ENCODE peak calls at places on chromosomes 2 and 18, in five cellular contexts. I is heart right ventricle, O is GM12865, H is foreskin keratinocyte, C is endothelial cell of umbilical vein. S is an unnamed sample.

GRCh38 chr18:38368246-38368645 is 802.6 kb upstream of the CELF4 start:
- DNase-seq in H (peak), O (no peak), I (no peak), C (no peak), S (no peak)

GRCh38 chr18:47120428-47120827 is 29.9 kb downstream of the HDHD2 start:
- DNase-seq in O (peak), C (no peak), I (no peak), H (no peak), S (no peak)

GRCh38 chr18:54416459-54416858 is 58.8 kb downstream of the C18orf54 start:
- DNase-seq in I (no peak), O (no peak), H (peak), C (no peak), S (no peak)

GRCh38 chr18:27184115-27185024 is 738 bp downstream of the CHST9 start:
- DNase-seq in H (no peak), O (no peak), C (no peak), I (no peak), S (no peak)

GRCh38 chr2:501130-501529 is 176.1 kb downstream of the TMEM18 start:
- DNase-seq in C (no peak), H (no peak), O (no peak), I (no peak), S (peak)

GRCh38 chr2:27537287-27537686 is 40.6 kb downstream of the GCKR start:
- DNase-seq in O (no peak), H (no peak), I (no peak), C (peak), S (no peak)

GRCh38 chr2:59322005-59322404 is 1080.9 kb upstream of the FANCL start:
- DNase-seq in I (no peak), O (peak), C (no peak), H (peak), S (no peak)

GRCh38 chr2:241062342-241063092 is 39.6 kb downstream of the MTERF4 start:
- DNase-seq in O (no peak), I (no peak), H (peak), C (no peak), S (no peak)

GRCh38 chr2:19462228-19462627 is 103.8 kb upstream of the OSR1 start:
- DNase-seq in H (no peak), I (no peak), O (no peak), C (no peak), S (no peak)

GRCh38 chr2:68157002-68157401 is 686 bp upstream of the PNO1 start:
- DNase-seq in H (no peak), O (no peak), C (no peak), I (no peak), S (no peak)

GRCh38 chr2:3806730-3807129 is 103.4 kb downstream of the DCDC2C start:
- DNase-seq in O (no peak), C (no peak), I (no peak), H (no peak), S (no peak)

GRCh38 chr2:152507941-152508340 is 173.0 kb downstream of the FMNL2 start:
- DNase-seq in I (no peak), H (no peak), O (no peak), C (no peak), S (no peak)

GRCh38 chr2:219881851-219882250 is 254.4 kb downstream of the SLC4A3 start:
- DNase-seq in H (no peak), C (no peak), O (no peak), I (no peak), S (no peak)

GRCh38 chr2:46818141-46818552 is 97.5 kb downstream of the MCFD2 start:
- DNase-seq in H (no peak), I (peak), O (no peak), C (no peak), S (no peak)

GRCh38 chr2:31660812-31661335 is 80.1 kb upstream of the SRD5A2 start:
- DNase-seq in O (no peak), H (peak), C (no peak), I (no peak), S (peak)

GRCh38 chr18:36095936-36096519 is 28.7 kb upstream of the RPRD1A start:
- DNase-seq in H (peak), C (peak), O (peak), I (no peak), S (peak)

GRCh38 chr2:29855924-29856639 is 65.3 kb downstream of the ALK start:
- DNase-seq in O (no peak), I (no peak), C (no peak), H (no peak), S (no peak)

GRCh38 chr2:164873096-164873670 is 31.6 kb upstream of the COBLL1 start:
- DNase-seq in O (no peak), C (no peak), H (no peak), I (no peak), S (peak)

GRCh38 chr2:76921006-76921405 is 601.2 kb downstream of the LRRTM4 start:
- DNase-seq in C (no peak), I (no peak), H (no peak), O (no peak), S (no peak)

GRCh38 chr18:49766646-49767045 is 46.7 kb downstream of the ACAA2 start:
- DNase-seq in H (no peak), I (no peak), O (no peak), C (no peak), S (no peak)

GRCh38 chr2:127415593-127416485 is 2.4 kb upstream of the PROC start:
- DNase-seq in C (peak), H (peak), I (peak), O (peak), S (peak)

GRCh38 chr2:65382776-65383357 is 49.5 kb downstream of the SPRED2 start:
- DNase-seq in I (peak), O (peak), C (no peak), H (peak), S (peak)

GRCh38 chr2:241545113-241545512 is 13.4 kb upstream of the BOK start:
- DNase-seq in I (no peak), H (no peak), O (no peak), C (peak), S (no peak)

GRCh38 chr2:112814278-112814677 is 22.3 kb downstream of the IL1B start:
- DNase-seq in C (no peak), H (peak), O (no peak), I (no peak), S (peak)

GRCh38 chr2:222431859-222432258 is 7.5 kb downstream of the SGPP2 start:
- DNase-seq in I (no peak), O (no peak), C (no peak), H (no peak), S (no peak)

GRCh38 chr2:100615886-100616285 is 53.1 kb downstream of the PDCL3 start:
- DNase-seq in C (no peak), I (peak), H (no peak), O (no peak), S (no peak)

GRCh38 chr2:40405440-40405839 is 46.5 kb downstream of the SLC8A1 start:
- DNase-seq in O (no peak), C (no peak), I (no peak), H (no peak), S (no peak)

GRCh38 chr2:118032169-118033013 is 18.5 kb upstream of the CCDC93 start:
- DNase-seq in H (peak), C (peak), O (peak), I (no peak), S (peak)

GRCh38 chr2:20424300-20425290 is 22.3 kb upstream of the RHOB start:
- DNase-seq in C (peak), I (peak), H (no peak), O (peak), S (no peak)

GRCh38 chr2:11597538-11598225 is 63.8 kb downstream of the GREB1 start:
- DNase-seq in H (no peak), C (no peak), O (no peak), I (no peak), S (no peak)

GRCh38 chr2:184338776-184339175 is 259.6 kb upstream of the ZNF804A start:
- DNase-seq in O (no peak), H (no peak), I (no peak), C (no peak), S (no peak)

GRCh38 chr2:222424729-222425671 is 657 bp downstream of the SGPP2 start:
- DNase-seq in H (no peak), O (peak), C (no peak), I (no peak), S (no peak)

GRCh38 chr2:19643117-19643518 is 258.7 kb downstream of the TTC32 start:
- DNase-seq in H (no peak), C (no peak), I (no peak), O (peak), S (no peak)

GRCh38 chr2:197207106-197207505 is 103.5 kb downstream of the ANKRD44 start:
- DNase-seq in O (no peak), C (no peak), H (no peak), I (no peak), S (no peak)

GRCh38 chr18:63317982-63318881 is 1.3 kb downstream of the BCL2 start:
- DNase-seq in H (no peak), I (peak), C (no peak), O (peak), S (peak)
- TF ChIP-seq CTCF in H (peak), I (peak), C (peak), O (peak), S (peak)

DNA sequence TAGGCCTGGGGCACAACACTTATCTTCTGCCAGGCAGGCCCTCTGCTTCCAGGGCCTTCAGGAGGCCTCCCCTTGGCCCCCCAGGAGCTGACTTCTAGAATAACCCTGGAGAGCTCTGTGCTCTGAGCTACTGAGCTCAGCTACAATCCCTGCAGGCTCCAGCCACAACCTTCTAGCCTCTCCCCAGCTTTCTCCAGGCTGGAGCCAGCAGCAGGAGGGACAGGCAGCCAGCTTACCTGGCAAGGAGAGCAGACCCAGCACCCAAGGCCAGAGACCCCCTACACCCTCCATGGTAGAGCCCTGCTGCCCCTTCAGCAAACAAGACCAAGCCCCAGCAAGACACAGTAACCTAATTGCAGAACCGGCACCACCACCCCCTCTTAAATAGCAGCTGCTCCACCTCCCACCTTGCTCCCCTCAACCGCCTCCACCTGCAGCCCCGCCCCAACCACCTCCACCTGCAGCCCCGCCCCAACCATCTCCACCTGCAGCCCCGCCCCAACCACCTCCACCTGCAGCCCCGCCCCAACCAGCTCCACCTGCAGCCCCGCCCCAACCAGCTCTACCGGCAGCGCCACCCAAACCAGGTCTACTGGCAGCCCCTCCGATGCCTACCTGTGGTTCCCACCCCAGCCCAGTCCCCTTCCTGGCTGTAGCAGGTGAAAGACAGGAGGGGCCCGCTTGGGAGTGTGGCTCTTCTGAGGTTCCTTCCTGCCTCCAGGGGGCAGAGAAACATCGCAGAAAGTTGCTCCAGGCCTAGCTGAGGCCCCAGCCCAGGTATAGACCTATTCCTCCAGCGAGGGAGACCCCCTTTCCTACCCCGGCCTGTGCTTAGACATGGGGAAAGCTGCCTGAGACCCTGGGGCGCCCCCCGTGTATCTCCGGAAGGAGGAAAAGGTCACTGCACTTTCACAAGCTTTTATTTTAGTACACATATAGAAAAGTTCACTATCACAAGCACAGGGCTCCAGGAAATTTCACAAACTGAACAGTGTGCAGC is at the start of gene ASTL:
- DNase-seq in C (peak), O (peak), I (no peak), H (no peak), S (peak)
- TF ChIP-seq CTCF in C (peak), O (peak), I (peak), H (peak), S (peak)

GRCh38 chr2:134790487-134790886 is 47.9 kb upstream of the ACMSD start:
- DNase-seq in O (no peak), I (no peak), H (no peak), C (no peak), S (no peak)
- TF ChIP-seq CTCF in O (peak), I (no peak), H (peak), C (no peak), S (no peak)

DNA sequence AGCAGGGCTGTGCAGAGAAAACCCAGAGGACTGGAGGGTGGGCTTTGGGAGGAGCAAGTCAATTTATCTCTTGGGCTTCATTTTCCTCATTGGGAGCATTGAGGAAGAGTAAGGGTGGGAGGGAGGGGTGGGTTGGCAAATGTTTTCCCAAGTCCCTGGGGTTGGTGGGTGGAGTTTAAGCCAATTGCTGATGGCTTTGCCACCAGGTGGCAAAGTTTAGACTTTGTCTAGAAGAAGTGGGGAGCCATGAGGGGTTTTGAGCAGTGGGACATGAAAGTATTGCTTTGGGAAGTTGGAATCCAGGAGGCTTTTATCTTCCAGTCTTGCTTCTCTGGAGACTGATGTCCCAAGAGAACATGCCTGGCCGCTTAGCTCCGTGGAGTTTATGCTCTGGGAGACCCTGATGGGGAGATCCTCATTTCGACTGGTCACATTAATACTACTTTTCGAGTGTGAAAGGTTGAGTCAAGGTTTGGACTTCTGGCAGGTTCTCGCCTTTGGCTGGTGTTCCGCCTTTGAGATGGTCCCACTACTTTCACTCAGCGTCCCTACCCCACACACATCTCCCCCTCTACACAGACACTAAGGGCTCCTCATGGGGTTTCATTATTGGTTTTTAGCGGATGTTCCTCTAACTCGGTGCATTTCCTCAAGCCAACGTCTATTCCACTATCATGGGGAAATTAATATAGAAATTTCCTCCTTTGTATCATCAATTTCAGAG is 126.7 kb downstream of the PRKCE start:
- DNase-seq in I (no peak), C (no peak), O (no peak), H (no peak), S (no peak)
- TF ChIP-seq CTCF in I (no peak), C (no peak), O (no peak), H (no peak), S (no peak)

DNA sequence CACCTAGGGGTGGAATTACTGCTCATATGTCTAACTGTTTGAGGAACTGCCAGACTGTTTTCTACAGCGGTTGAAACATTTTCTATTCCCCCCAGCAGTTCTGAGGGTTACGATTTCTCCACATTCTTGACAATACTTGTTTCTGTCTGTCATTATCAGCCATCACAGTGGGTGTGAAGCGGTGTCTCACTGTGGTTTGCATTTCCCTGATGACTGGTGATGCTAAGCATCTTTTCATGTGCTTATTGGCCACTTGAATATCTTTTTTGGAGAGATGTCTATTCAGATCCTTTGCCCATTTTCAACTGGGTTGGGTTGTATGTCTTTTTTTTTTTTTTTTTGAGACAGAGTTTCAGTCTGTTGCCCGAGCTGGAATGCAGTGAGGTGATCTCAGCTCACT is 63.0 kb downstream of the ADNP2 start:
- DNase-seq in I (no peak), H (peak), C (no peak), O (no peak), S (no peak)
- TF ChIP-seq CTCF in I (no peak), H (no peak), C (no peak), O (no peak), S (no peak)

GRCh38 chr2:74259191-74259590 is 60.8 kb downstream of the MTHFD2 start:
- DNase-seq in I (no peak), C (no peak), O (no peak), H (no peak), S (no peak)

GRCh38 chr2:74264281-74264680 is 65.9 kb downstream of the MTHFD2 start:
- DNase-seq in C (no peak), H (no peak), O (no peak), I (no peak), S (no peak)

GRCh38 chr2:74260495-74260894 is 62.1 kb downstream of the MTHFD2 start:
- DNase-seq in O (no peak), H (no peak), C (no peak), I (no peak), S (no peak)

GRCh38 chr2:74262681-74263080 is 64.3 kb downstream of the MTHFD2 start:
- DNase-seq in H (no peak), C (no peak), O (no peak), I (no peak), S (no peak)

GRCh38 chr2:74261204-74261864 is 62.9 kb downstream of the MTHFD2 start:
- DNase-seq in I (peak), H (peak), O (no peak), C (peak), S (peak)
- TF ChIP-seq CTCF in I (peak), H (peak), O (no peak), C (peak), S (peak)

GRCh38 chr2:23993736-23994269 is 16.1 kb upstream of the MFSD2B start:
- DNase-seq in C (no peak), I (no peak), O (no peak), H (no peak), S (no peak)
- TF ChIP-seq CTCF in C (no peak), I (no peak), O (no peak), H (no peak), S (no peak)

S was measured in RWPE1.